ENCODE peak calls at places on chromosome 18, in six cellular contexts. E is IMR-90, C is transverse colon, M is mesenchymal stem cell, S is ovary, U is tibial artery. G is an unnamed sample.

GRCh38 chr18:9714832-9715343 is 6.8 kb downstream of the RAB31 start:
- DNase-seq in E (no peak), C (no peak), M (no peak), S (no peak), U (no peak), G (no peak)

GRCh38 chr18:68724021-68724420 is 9.1 kb upstream of the TMX3 start:
- DNase-seq in E (no peak), C (no peak), M (no peak), S (no peak), U (no peak), G (no peak)

GRCh38 chr18:2316686-2317308 is 254.5 kb downstream of the METTL4 start:
- DNase-seq in E (no peak), C (no peak), M (no peak), S (no peak), U (no peak), G (no peak)

GRCh38 chr18:68164909-68165308 is 550.0 kb downstream of the TMX3 start:
- DNase-seq in E (no peak), C (no peak), M (no peak), S (no peak), U (no peak), G (no peak)

GRCh38 chr18:44507729-44508325 is 172.9 kb upstream of the SETBP1 start:
- DNase-seq in E (no peak), C (peak; percentile 26), M (no peak), S (no peak), U (peak; percentile 45), G (no peak)

GRCh38 chr18:75104483-75104882 is 104.5 kb downstream of the PTGR3 start:
- DNase-seq in E (no peak), C (no peak), M (no peak), S (no peak), U (no peak), G (no peak)

GRCh38 chr18:62877448-62878221 is 162.3 kb downstream of the PHLPP1 start:
- DNase-seq in E (peak; percentile 65), C (no peak), M (peak; percentile 47), S (no peak), U (no peak), G (no peak)

GRCh38 chr18:5527603-5528002 is 16.2 kb downstream of the EPB41L3 start:
- DNase-seq in E (peak; percentile 86), C (peak; percentile 14), M (no peak), S (peak; percentile 29), U (peak; percentile 46), G (peak; percentile 77)

GRCh38 chr18:54607213-54607934 is 16.3 kb downstream of the DYNAP start:
- DNase-seq in E (peak; percentile 1), C (peak; percentile 38), M (peak; percentile 14), S (no peak), U (no peak), G (no peak)

GRCh38 chr18:48577478-48578190 is 38.8 kb downstream of the CTIF start:
- DNase-seq in E (no peak), C (no peak), M (no peak), S (no peak), U (no peak), G (no peak)

GRCh38 chr18:3262234-3263171 is 570 bp downstream of the MYL12B start:
- DNase-seq in E (no peak), C (no peak), M (peak; percentile 41), S (no peak), U (no peak), G (no peak)

GRCh38 chr18:54269924-54270844 is 867 bp downstream of the POLI start:
- DNase-seq in E (peak; percentile 18), C (peak; percentile 66), M (peak; percentile 48), S (peak; percentile 33), U (no peak), G (no peak)

GRCh38 chr18:45151645-45152044 is 463.6 kb upstream of the SLC14A2 start:
- DNase-seq in E (no peak), C (no peak), M (no peak), S (no peak), U (no peak), G (no peak)

GRCh38 chr18:29078272-29078671 is 901.3 kb upstream of the CDH2 start:
- DNase-seq in E (no peak), C (no peak), M (no peak), S (no peak), U (no peak), G (no peak)

GRCh38 chr18:49371786-49372185 is 88.7 kb downstream of the DYM start:
- DNase-seq in E (no peak), C (no peak), M (no peak), S (no peak), U (no peak), G (no peak)

GRCh38 chr18:12315481-12315880 is 7.4 kb downstream of the TUBB6 start:
- DNase-seq in E (no peak), C (no peak), M (no peak), S (no peak), U (no peak), G (no peak)
- H3K36me3 ChIP-seq in E (peaks cover 62% of the 10 kb centered on the region), C (peaks cover 10% of the 10 kb centered on the region), M (peaks cover 92% of the 10 kb centered on the region), S (no peaks in the 10 kb centered on the region), U (peaks cover 26% of the 10 kb centered on the region), G (peaks cover 36% of the 10 kb centered on the region)

DNA sequence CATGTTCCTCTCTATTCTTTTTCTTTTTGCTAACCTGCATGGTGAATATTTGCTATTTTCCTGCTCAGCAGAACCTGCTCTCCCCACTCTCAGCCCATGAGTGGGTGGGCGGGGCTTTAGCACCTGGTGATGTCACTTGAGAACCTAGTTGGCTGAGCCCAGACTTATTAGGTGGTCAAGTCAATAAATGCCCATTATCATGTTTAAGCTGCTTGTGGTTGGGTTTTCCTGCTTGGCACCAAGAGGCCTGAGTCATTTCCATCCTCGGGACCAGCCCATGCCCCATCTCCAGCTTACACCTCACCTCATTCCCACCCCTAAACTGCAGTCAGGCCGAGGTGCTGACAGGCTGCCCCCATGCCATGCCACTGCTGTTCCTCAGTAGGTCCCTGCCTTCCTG is 226.6 kb downstream of the ANKRD30B start:
- DNase-seq in E (no peak), C (no peak), M (no peak), S (no peak), U (no peak), G (peak; percentile 28)
- H3K9me3 ChIP-seq in E (peaks cover 23% of the 10 kb centered on the region), C (no peaks in the 10 kb centered on the region), M (no peaks in the 10 kb centered on the region), S (no peaks in the 10 kb centered on the region), U (no peaks in the 10 kb centered on the region), G (no peaks in the 10 kb centered on the region)

DNA sequence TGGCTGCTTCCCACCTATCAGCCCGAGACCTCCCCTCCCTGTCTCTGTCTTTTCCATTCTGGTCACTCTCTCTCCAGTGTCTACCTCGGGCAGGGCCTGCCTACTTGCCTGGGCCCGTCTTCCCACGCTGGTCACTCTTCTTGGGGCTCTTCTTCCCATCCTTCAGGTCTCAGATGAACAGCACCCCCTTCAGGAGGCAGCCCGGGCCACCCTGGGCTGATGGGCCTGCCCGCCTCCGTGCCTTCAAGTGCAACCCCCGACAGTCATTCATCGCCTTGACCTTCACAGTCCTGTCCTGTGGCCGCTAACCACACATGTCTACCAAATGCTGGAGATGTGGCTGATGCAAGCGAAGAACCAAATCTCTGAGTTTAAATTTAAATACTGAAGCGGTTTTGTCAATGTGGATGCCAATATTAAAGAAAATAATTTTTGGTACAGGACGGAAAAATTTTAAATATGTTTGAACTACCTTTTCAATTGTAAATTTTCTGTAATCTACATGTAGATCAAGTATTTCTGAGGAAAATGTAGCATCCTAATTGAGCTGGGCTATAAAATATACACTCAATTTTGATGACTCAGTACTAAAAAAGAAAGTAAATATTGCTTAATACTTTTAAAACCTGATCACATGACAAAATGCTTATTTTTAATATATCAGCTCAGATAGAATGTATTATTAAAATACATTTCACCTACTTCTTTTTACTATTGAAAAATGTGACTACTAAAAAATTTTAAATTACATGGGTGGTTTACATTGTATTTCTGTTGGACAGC is 96.4 kb downstream of the LAMA1 start:
- DNase-seq in E (no peak), C (no peak), M (no peak), S (no peak), U (no peak), G (no peak)
- H3K36me3 ChIP-seq in E (peaks cover 10% of the 10 kb centered on the region), C (no peaks in the 10 kb centered on the region), M (peaks cover 49% of the 10 kb centered on the region), S (no peaks in the 10 kb centered on the region), U (no peaks in the 10 kb centered on the region), G (no peaks in the 10 kb centered on the region)

DNA sequence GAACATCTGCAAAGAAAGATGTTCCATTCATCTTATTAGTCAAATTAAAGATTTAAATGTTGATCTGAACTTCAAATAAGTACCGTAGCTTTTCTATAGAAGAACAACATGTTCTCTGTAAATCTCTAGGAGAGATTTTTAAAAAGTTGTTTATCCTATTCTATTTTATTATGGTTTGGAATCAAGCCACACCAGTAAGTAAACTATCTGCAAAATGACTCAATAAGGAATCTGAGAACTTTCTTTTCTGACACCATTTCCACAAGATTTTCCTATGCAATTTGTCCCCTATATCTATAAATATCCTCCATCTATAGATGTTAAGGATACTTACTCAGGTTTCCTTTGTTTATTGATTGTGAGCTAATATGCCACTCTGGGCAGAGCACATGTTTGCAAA is 736.6 kb downstream of the CBLN2 start:
- DNase-seq in E (peak; percentile 12), C (no peak), M (no peak), S (no peak), U (no peak), G (no peak)
- H3K9me3 ChIP-seq in E (peaks cover 2% of the 10 kb centered on the region), C (no peaks in the 10 kb centered on the region), M (peaks cover 3% of the 10 kb centered on the region), S (no peaks in the 10 kb centered on the region), U (no peaks in the 10 kb centered on the region), G (peaks cover 4% of the 10 kb centered on the region)